ENCODE peak calls at places on chromosomes 7 and 10, in seven cellular contexts. F, C, L, T, W, D and R are unnamed samples.

GRCh38 chr7:151436446-151437162 is 3.3 kb downstream of the CRYGN start:
- DNase-seq in F (no peak), C (no peak), L (no peak), T (peak; percentile 42), W (no peak), D (no peak), R (no peak)

GRCh38 chr7:111029574-111030357 is 61.2 kb upstream of the LRRN3 start:
- DNase-seq in F (no peak), C (no peak), L (no peak), T (peak; percentile 29), W (peak; percentile 28), D (no peak), R (no peak)

GRCh38 chr10:14356921-14357320 is 26.2 kb upstream of the FRMD4A start:
- DNase-seq in F (peak; percentile 12), C (no peak), L (no peak), T (no peak), W (no peak), D (no peak), R (no peak)

GRCh38 chr10:48701139-48701901 is 16.6 kb downstream of the WDFY4 start:
- DNase-seq in F (no peak), C (no peak), L (no peak), T (no peak), W (no peak), D (no peak), R (peak; percentile 12)

GRCh38 chr7:98618786-98619185 is 1.7 kb downstream of the NPTX2 start:
- DNase-seq in F (peak; percentile 20), C (no peak), L (no peak), T (no peak), W (no peak), D (no peak), R (no peak)

GRCh38 chr10:124123141-124123540 is 29.7 kb upstream of the CHST15 start:
- DNase-seq in F (peak; percentile 19), C (no peak), L (no peak), T (no peak), W (no peak), D (no peak), R (no peak)

GRCh38 chr7:72235351-72235750 is 176.8 kb downstream of the CALN1 start:
- DNase-seq in F (no peak), C (no peak), L (no peak), T (no peak), W (no peak), D (no peak), R (no peak)

GRCh38 chr7:139915864-139916716 is 87.0 kb downstream of the TBXAS1 start:
- DNase-seq in F (peak; percentile 90), C (peak; percentile 88), L (peak; percentile 46), T (peak; percentile 93), W (no peak), D (peak; percentile 39), R (peak; percentile 97)

GRCh38 chr10:116553378-116553980 is 7.7 kb downstream of the PNLIP start:
- DNase-seq in F (no peak), C (no peak), L (no peak), T (no peak), W (no peak), D (no peak), R (no peak)

GRCh38 chr7:75888464-75889222 is 9.8 kb downstream of the RHBDD2 start:
- DNase-seq in F (no peak), C (no peak), L (peak; percentile 52), T (peak; percentile 33), W (no peak), D (no peak), R (no peak)

GRCh38 chr7:36201122-36201723 is 48.2 kb downstream of the EEPD1 start:
- DNase-seq in F (no peak), C (no peak), L (no peak), T (no peak), W (no peak), D (no peak), R (no peak)

GRCh38 chr10:114367676-114368391 is 36.5 kb downstream of the AFAP1L2 start:
- DNase-seq in F (peak; percentile 47), C (peak; percentile 75), L (no peak), T (no peak), W (no peak), D (no peak), R (no peak)

GRCh38 chr7:100827330-100828226 is at the start of gene EPHB4:
- DNase-seq in F (peak; percentile 88), C (peak; percentile 91), L (peak; percentile 85), T (peak; percentile 87), W (no peak), D (no peak), R (peak; percentile 70)

GRCh38 chr10:21808525-21808924 is 195.0 kb downstream of the DNAJC1 start:
- DNase-seq in F (no peak), C (no peak), L (no peak), T (no peak), W (peak; percentile 30), D (no peak), R (no peak)

GRCh38 chr10:102919237-102919959 is 1.3 kb downstream of the CNNM2 start:
- DNase-seq in F (no peak), C (no peak), L (peak; percentile 40), T (no peak), W (no peak), D (no peak), R (peak; percentile 60)

GRCh38 chr10:4851176-4851575 is 25.2 kb downstream of the AKR1E2 start:
- DNase-seq in F (no peak), C (no peak), L (no peak), T (no peak), W (no peak), D (no peak), R (no peak)

GRCh38 chr7:100169147-100169850 is 882 bp upstream of the GAL3ST4 start:
- DNase-seq in F (no peak), C (no peak), L (no peak), T (no peak), W (no peak), D (no peak), R (no peak)

GRCh38 chr7:30842542-30843451 is 68.9 kb upstream of the AQP1 start:
- DNase-seq in F (no peak), C (no peak), L (no peak), T (peak; percentile 59), W (no peak), D (no peak), R (no peak)

GRCh38 chr10:55174419-55174818 is 373.4 kb upstream of the PCDH15 start:
- DNase-seq in F (no peak), C (peak; percentile 6), L (no peak), T (no peak), W (no peak), D (no peak), R (no peak)

GRCh38 chr10:11180228-11180627 is 162.6 kb downstream of the CELF2 start:
- DNase-seq in F (no peak), C (no peak), L (peak; percentile 30), T (no peak), W (no peak), D (peak; percentile 67), R (peak; percentile 44)

GRCh38 chr10:106083572-106083971 is 1080.9 kb downstream of the SORCS1 start:
- DNase-seq in F (no peak), C (no peak), L (no peak), T (no peak), W (no peak), D (no peak), R (no peak)